ENCODE peak calls at places on chromosomes 5 and 9, in four cellular contexts. Z is stimulated activated naive CD8-positive, alpha-beta T cell treated with anti-CD3 and anti-CD28 coated beads, Interleukin-15, Interleukin-2, amounts not matched to agents 100 U/mL and 50 U/mL, for 24 hours; R is activated CD4-positive, alpha-beta T cell treated with anti-CD3 and anti-CD28 coated beads for 36 hours; O is naive thymus-derived CD8-positive, alpha-beta T cell. L is an unnamed sample.

GRCh38 chr5:10310073-10310779 is 2.5 kb upstream of the CMBL start:
- ATAC-seq in Z (no peak), R (no peak), O (no peak), L (no peak)

GRCh38 chr9:123418052-123418430 is 62.0 kb downstream of the CRB2 start:
- ATAC-seq in Z (no peak), R (no peak), O (no peak), L (no peak)

GRCh38 chr9:134546231-134546731 is 95.3 kb upstream of the COL5A1 start:
- ATAC-seq in Z (no peak), R (no peak), O (no peak), L (no peak)

GRCh38 chr9:15211160-15211993 is 95.6 kb downstream of the TTC39B start:
- ATAC-seq in Z (peak), R (peak), O (no peak), L (no peak)

GRCh38 chr5:75656311-75657003 is 45.2 kb downstream of the ANKDD1B start:
- ATAC-seq in Z (no peak), R (no peak), O (no peak), L (no peak)

GRCh38 chr9:33354651-33355211 is 47.6 kb downstream of the AQP7 start:
- ATAC-seq in Z (no peak), R (peak), O (no peak), L (no peak)

GRCh38 chr5:72434056-72434780 is 73.0 kb downstream of the ZNF366 start:
- ATAC-seq in Z (no peak), R (no peak), O (no peak), L (no peak)

GRCh38 chr5:157820593-157821252 is 38.2 kb downstream of the CLINT1 start:
- ATAC-seq in Z (no peak), R (no peak), O (no peak), L (no peak)

GRCh38 chr9:754150-754931 is 87.2 kb upstream of the DMRT1 start:
- ATAC-seq in Z (no peak), R (no peak), O (no peak), L (no peak)

GRCh38 chr5:33713087-33713486 is 178.7 kb downstream of the ADAMTS12 start:
- ATAC-seq in Z (no peak), R (no peak), O (no peak), L (no peak)

GRCh38 chr9:128233817-128234406 is 30.7 kb downstream of the DNM1 start:
- ATAC-seq in Z (no peak), R (no peak), O (no peak), L (peak)

GRCh38 chr5:174581483-174581882 is 142.9 kb upstream of the MSX2 start:
- ATAC-seq in Z (no peak), R (no peak), O (no peak), L (no peak)

GRCh38 chr5:107388111-107388861 is 282.5 kb downstream of the EFNA5 start:
- ATAC-seq in Z (peak), R (peak), O (no peak), L (peak)

GRCh38 chr5:110194191-110194590 is 504.5 kb downstream of the MAN2A1 start:
- ATAC-seq in Z (no peak), R (no peak), O (no peak), L (no peak)

GRCh38 chr5:141427783-141428426 is 2.4 kb upstream of the PCDHGA12 start:
- ATAC-seq in Z (no peak), R (no peak), O (no peak), L (no peak)

GRCh38 chr5:592158-592557 is 20.0 kb upstream of the CEP72 start:
- ATAC-seq in Z (no peak), R (no peak), O (no peak), L (no peak)

L was measured in stimulated activated memory B cell treated with anti-CD40 and anti-IgM and Interleukin-4, amounts not matched to agents 10 μg/mL and 1 μg/mL and 100 μg/mL, for 72 hours.